ENCODE peak calls at places on chromosomes 3 and 15, in seven cellular contexts. O is uterus, E is fibroblast of pulmonary artery, G is ovary, W is A549, Z is kidney, L is thyroid gland. D is an unnamed sample.

GRCh38 chr3:182837855-182838454 is 44.7 kb downstream of the ATP11B start:
- DNase-seq in O (no peak), E (peak), G (no peak), W (peak), Z (no peak), L (no peak), D (peak)

GRCh38 chr3:151895478-151895877 is 22.0 kb downstream of the SUCNR1 start:
- DNase-seq in O (no peak), E (no peak), G (no peak), W (no peak), Z (no peak), L (no peak), D (no peak)

GRCh38 chr3:69751118-69751517 is 11.9 kb downstream of the MITF start:
- DNase-seq in O (peak), E (no peak), G (no peak), W (no peak), Z (no peak), L (no peak), D (no peak)

GRCh38 chr3:162022931-162023330 is 526.3 kb downstream of the OTOL1 start:
- DNase-seq in O (no peak), E (no peak), G (no peak), W (no peak), Z (no peak), L (no peak), D (no peak)

GRCh38 chr3:114144909-114145688 is 33.8 kb downstream of the DRD3 start:
- DNase-seq in O (no peak), E (peak), G (no peak), W (peak), Z (no peak), L (no peak), D (peak)

GRCh38 chr15:36775209-36775608 is 195.8 kb downstream of the CDIN1 start:
- DNase-seq in O (no peak), E (no peak), G (no peak), W (no peak), Z (no peak), L (no peak), D (no peak)

GRCh38 chr15:70061086-70061370 is 36.7 kb downstream of the TLE3 start:
- DNase-seq in O (peak), E (peak), G (no peak), W (no peak), Z (no peak), L (peak), D (no peak)

GRCh38 chr3:131622726-131623125 is 120.0 kb upstream of the MRPL3 start:
- DNase-seq in O (no peak), E (no peak), G (no peak), W (no peak), Z (no peak), L (no peak), D (no peak)

GRCh38 chr3:69775751-69776150 is 36.5 kb downstream of the MITF start:
- DNase-seq in O (no peak), E (no peak), G (no peak), W (no peak), Z (no peak), L (no peak), D (no peak)

GRCh38 chr15:59501531-59502113 is 63.6 kb downstream of the FAM81A start:
- DNase-seq in O (no peak), E (peak), G (no peak), W (peak), Z (no peak), L (no peak), D (peak)

GRCh38 chr3:187069857-187070516 is 69.3 kb downstream of the RPL39L start:
- DNase-seq in O (no peak), E (no peak), G (no peak), W (no peak), Z (no peak), L (no peak), D (no peak)

GRCh38 chr15:33298631-33299030 is 12.1 kb upstream of the RYR3 start:
- DNase-seq in O (no peak), E (no peak), G (no peak), W (no peak), Z (no peak), L (no peak), D (no peak)

DNA sequence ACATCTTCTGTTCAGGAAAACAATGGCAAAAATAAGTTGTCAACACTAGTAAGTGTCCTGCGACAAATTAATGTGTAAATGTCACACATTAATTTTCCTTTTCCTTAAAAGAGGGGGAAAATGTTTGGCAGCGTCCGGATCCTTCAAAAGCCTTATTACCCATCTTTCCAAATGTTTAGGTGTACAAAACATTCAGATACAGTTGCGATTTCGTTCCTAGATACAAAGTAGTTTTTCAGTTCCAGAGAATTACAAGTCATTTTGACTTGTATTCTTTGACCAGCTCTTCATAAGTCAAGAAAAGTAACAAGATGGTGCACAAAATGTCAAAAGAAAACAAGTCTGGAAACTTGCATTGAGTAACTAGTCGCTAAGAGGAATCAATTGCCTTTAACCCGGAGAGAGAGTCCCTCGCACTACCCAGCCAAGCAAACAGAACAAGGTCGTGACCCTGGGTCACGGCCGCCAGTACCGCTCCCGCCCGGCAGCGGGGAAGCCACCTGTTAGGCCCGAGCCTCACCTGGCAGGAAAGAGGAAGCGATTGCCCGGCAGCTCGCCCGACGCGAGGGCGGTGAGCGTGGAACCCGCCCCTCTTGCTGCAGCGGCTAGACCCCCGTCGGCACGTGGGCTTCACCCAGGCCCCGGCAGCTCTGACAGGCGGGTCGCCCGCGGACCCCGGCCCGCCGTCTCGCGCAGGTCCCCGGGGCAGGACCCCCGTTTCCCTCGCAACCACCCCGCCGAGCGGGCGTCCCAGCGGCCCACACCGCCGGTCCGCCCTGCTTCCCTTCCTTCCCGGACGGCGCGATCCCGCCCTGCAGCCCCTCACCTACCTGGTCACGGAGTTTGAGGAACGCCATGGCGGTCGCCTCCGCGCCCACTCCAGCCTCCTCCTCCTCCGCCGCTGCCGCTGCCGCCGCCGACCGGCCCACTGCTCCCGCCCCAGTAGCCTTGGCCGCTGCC is 61.0 kb upstream of the ANKRD28 start:
- DNase-seq in O (peak), E (no peak), G (peak), W (peak), Z (peak), L (peak), D (peak)
- TF ChIP-seq CTCF in O (no peak), E (no peak), G (no peak), W (no peak), Z (no peak), L (peak), D (peak)

GRCh38 chr3:160403028-160403545 is 3.6 kb downstream of the SMC4 start:
- DNase-seq in O (no peak), E (peak), G (no peak), W (no peak), Z (no peak), L (no peak), D (peak)

GRCh38 chr3:160400631-160401150 is 1.2 kb downstream of the SMC4 start:
- DNase-seq in O (no peak), E (peak), G (no peak), W (no peak), Z (peak), L (peak), D (no peak)

GRCh38 chr3:160403796-160404510 is 4.5 kb downstream of the SMC4 start:
- DNase-seq in O (no peak), E (peak), G (no peak), W (no peak), Z (no peak), L (no peak), D (peak)

GRCh38 chr3:160401301-160402095 is 2.0 kb downstream of the SMC4 start:
- DNase-seq in O (no peak), E (peak), G (no peak), W (peak), Z (no peak), L (no peak), D (peak)

GRCh38 chr3:160402249-160403027 is 3.0 kb downstream of the SMC4 start:
- DNase-seq in O (no peak), E (peak), G (no peak), W (no peak), Z (no peak), L (no peak), D (peak)
- H3K4me3 ChIP-seq in O (no peak), E (peak), G (no peak), W (peak), Z (no peak), L (no peak), D (peak)

GRCh38 chr15:42800731-42801474 is 64.0 kb upstream of the CDAN1 start:
- DNase-seq in O (no peak), E (no peak), G (no peak), W (peak), Z (no peak), L (no peak), D (no peak)

GRCh38 chr15:42802168-42802567 is 65.2 kb upstream of the CDAN1 start:
- DNase-seq in O (no peak), E (no peak), G (no peak), W (no peak), Z (no peak), L (no peak), D (no peak)

GRCh38 chr15:42798802-42799201 is 61.9 kb upstream of the CDAN1 start:
- DNase-seq in O (no peak), E (no peak), G (no peak), W (no peak), Z (no peak), L (no peak), D (no peak)

DNA sequence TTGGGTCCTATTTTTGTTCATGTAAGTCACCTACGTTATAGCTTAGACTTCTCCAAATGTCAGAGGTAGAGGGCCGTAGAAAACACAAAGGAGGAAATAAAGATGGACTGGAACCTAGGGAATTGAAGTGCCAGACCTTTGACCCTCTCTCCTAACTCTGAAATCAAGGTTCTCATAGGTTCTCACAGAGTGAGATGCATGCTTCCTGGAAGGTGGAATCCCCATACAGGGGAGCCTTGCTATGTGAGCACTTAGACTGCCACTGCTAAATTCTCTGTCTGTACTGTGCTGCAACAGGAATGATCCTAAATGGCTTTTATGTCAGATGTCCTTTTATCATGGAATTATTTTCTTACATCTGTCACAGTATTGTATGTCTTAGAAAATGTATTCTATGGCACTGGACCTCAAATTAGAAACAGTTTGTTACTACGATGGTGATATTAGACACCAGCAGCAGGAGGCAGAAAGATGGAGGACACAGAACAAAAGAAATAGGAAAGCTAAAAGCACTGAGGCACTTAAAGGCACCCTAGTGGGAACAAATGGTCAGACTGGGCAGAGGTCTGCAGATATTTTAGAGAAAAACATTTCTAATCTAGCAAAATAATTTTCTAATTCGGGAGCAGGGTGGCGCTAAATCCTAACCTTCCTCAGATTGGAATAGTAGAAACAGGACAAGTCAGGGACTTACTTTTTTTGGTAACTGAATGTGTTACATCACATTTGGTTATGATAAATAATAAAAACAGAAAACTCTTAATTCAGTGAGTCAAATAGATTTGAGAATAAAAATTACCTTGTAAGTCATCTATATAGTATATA is 60.2 kb upstream of the CDAN1 start:
- DNase-seq in O (no peak), E (peak), G (no peak), W (no peak), Z (no peak), L (no peak), D (peak)
- TF ChIP-seq CTCF in O (no peak), E (peak), G (no peak), W (peak), Z (no peak), L (no peak), D (peak)

DNA sequence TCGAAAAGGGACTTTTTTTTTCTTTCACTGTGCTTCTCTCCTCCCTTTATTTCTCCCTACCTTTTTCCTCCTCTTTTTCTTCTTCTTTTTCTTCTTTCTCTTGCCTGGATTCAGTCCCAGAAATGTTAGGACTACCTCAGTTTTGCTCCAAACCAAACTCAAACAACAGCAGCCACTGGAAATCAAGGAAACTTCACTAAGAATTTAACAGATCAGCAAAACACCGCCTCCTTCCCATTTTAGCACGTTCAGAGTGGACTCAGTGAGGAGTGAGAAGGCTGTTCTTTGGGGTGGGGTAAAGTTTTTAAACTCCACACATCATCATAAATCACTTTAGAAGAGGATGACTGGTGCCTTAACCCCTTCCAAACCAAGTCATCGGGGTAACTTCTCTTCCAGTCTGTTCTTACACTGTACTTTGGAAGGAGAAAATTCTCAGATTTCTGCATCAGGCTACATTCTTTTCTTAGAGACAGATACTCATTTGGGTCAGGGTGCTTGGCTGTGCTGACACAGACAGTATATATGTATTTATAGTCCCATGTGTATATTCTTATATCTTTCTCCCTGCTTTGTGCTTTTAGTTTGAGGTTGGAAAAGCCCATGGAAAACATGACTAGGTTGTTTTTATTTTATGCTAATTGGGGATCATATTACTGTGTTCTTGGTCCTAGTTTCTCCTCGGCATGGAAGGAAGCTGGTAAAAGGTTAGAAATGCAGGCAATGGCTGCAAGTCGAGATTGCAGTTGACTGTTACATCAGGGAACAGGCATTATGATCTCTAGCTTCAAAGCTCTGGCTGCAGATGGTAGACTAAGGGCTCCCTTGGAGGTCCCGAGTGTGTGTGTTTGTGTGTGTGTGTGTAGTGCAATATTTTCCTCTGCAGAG is at the start of gene CCDC80:
- DNase-seq in O (peak), E (peak), G (peak), W (peak), Z (no peak), L (no peak), D (peak)
- H3K4me3 ChIP-seq in O (peak), E (peak), G (peak), W (peak), Z (peak), L (peak), D (peak)

DNA sequence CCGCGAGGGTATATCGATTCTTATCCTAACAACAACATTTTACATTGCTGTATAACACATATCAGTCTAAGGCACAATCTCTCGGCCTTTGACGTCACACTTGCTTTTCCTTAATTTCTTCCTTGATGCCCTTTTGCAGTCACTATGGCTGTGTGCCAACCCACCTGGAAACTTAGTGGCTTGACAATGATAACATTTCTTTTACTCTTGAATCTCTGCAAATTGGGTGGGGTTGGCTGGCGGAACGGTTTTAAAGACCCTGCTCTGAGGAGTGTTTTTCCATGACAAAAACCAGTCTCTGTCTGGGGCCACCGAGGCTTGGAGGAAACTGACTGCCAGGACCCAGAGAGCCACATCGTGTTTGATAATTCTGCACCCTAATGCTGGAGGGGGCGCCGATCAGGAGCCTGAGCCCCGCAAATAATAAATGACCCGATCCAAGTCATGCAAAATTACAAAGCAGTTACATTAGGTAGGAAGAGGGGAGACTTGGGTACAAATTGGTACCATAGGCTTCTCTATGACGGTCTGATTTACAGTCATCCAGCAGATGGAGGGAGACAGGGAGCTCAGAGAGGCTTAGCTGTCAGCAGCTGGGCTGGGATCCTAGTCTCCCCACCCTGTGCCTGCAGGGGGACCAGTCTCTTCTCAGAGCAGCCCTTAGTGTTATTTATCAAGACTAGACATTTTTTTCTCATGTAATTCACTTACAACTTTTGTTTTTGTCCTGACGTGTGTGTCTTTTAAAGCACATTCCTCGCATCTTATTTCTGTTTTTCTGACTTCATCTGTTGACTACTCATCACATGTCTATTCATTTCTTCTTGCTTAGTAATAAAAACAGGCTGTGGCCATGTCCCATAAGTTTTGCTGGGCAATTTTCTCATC is 115.8 kb downstream of the KLF13 start:
- DNase-seq in O (no peak), E (peak), G (no peak), W (peak), Z (no peak), L (no peak), D (peak)
- TF ChIP-seq CTCF in O (peak), E (peak), G (no peak), W (peak), Z (no peak), L (no peak), D (peak)

DNA sequence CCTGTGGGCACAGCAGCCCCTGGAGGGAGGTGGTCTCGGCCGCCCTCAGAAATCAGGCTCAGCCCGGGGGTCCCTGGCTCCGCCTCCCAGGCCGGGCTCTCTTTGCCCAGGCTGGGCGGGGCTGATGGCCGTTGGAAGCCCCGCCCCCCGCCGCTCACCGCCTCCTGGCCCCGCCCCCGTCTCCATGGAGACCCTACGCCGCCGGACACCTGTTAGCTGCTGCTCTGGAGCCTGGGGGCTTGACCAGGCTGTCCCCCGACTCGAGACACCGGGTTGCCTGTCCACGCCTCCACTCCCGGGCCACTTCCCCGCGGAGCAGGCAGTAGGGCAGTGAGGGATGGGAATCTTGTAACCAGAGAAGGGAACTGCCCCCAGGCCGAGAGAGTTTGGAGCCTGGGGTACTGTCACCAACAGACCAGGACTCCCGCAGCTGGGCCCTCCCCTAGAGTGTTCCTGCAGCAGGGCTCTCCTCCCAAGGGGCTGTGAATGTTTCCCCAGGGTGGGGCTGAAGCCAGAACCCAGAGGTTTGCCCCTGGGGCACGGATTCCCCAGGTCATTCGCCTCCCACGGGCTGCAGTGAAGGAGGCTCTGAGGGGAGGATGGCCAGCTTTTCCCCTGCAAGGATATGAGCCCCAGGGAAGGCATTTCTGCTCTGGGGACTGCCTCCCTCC is 27.8 kb upstream of the RPL32 start:
- DNase-seq in O (peak), E (no peak), G (peak), W (no peak), Z (peak), L (peak), D (no peak)
- H3K4me3 ChIP-seq in O (no peak), E (no peak), G (peak), W (no peak), Z (no peak), L (no peak), D (no peak)

GRCh38 chr3:126305427-126305826 is 51.8 kb downstream of the KLF15 start:
- DNase-seq in O (no peak), E (peak), G (no peak), W (no peak), Z (no peak), L (no peak), D (peak)
- TF ChIP-seq CTCF in O (no peak), E (no peak), G (no peak), W (no peak), Z (no peak), L (no peak), D (no peak)

GRCh38 chr15:100249096-100249815 is 92.5 kb downstream of the ADAMTS17 start:
- DNase-seq in O (no peak), E (no peak), G (no peak), W (no peak), Z (no peak), L (no peak), D (no peak)
- H3K4me3 ChIP-seq in O (no peak), E (no peak), G (no peak), W (no peak), Z (no peak), L (no peak), D (no peak)

D was measured in fibroblast of the aortic adventitia.